ENCODE peak calls at places on chromosome 18, in nine cellular contexts. L, G, P, A, W, Z, O, Q and K are unnamed samples.

GRCh38 chr18:58937204-58937603 is 72.5 kb downstream of the ZNF532 start:
- DNase-seq in Z (peak; percentile 72), O (no peak), W (no peak), A (no peak), G (peak; percentile 75), Q (no peak), P (no peak), L (no peak), K (peak; percentile 83)

GRCh38 chr18:49563130-49563540 is 1.3 kb downstream of the LIPG start:
- DNase-seq in Q (no peak), O (no peak), W (no peak), Z (peak; percentile 45), A (no peak), G (peak; percentile 65), P (peak; percentile 42), L (no peak), K (no peak)

GRCh38 chr18:44945847-44946490 is 265.3 kb downstream of the SETBP1 start:
- DNase-seq in O (no peak), G (no peak), A (no peak), L (no peak), P (peak; percentile 78), Z (no peak), Q (peak; percentile 62), W (no peak), K (no peak)

GRCh38 chr18:63590368-63590767 is 3.2 kb downstream of the SERPINB13 start:
- DNase-seq in W (no peak), L (no peak), G (no peak), P (no peak), A (no peak), Z (peak; percentile 27), O (no peak), Q (no peak), K (peak; percentile 4)

GRCh38 chr18:59908790-59909189 is 9.0 kb downstream of the PMAIP1 start:
- DNase-seq in O (no peak), P (peak; percentile 65), A (no peak), L (no peak), W (no peak), G (peak; percentile 64), Q (no peak), Z (peak; percentile 61), K (no peak)

GRCh38 chr18:46750626-46751025 is 6.2 kb downstream of the ST8SIA5 start:
- DNase-seq in Z (no peak), P (no peak), L (no peak), O (no peak), Q (no peak), W (no peak), A (no peak), G (no peak), K (no peak)

GRCh38 chr18:47422524-47422923 is 171.1 kb upstream of the SKOR2 start:
- DNase-seq in L (no peak), G (peak; percentile 65), Z (peak; percentile 13), O (no peak), Q (no peak), W (no peak), P (peak; percentile 64), A (no peak), K (no peak)

GRCh38 chr18:27428120-27428519 is 243.0 kb upstream of the CHST9 start:
- DNase-seq in L (no peak), A (no peak), Z (no peak), Q (no peak), O (no peak), W (no peak), G (no peak), P (no peak), K (no peak)

GRCh38 chr18:390748-391478 is 109.6 kb downstream of the COLEC12 start:
- DNase-seq in A (no peak), P (peak; percentile 69), W (no peak), Q (no peak), O (no peak), G (no peak), L (no peak), Z (no peak), K (no peak)

GRCh38 chr18:42087195-42087594 is 132.2 kb downstream of the PIK3C3 start:
- DNase-seq in O (no peak), W (peak; percentile 7), Z (no peak), G (no peak), P (no peak), A (no peak), L (no peak), Q (no peak), K (no peak)

GRCh38 chr18:21264651-21265050 is 22.6 kb downstream of the GREB1L start:
- DNase-seq in L (peak; percentile 3), W (no peak), A (no peak), Q (no peak), O (no peak), Z (peak; percentile 60), G (no peak), P (peak; percentile 4), K (peak; percentile 39)

GRCh38 chr18:10332452-10332851 is 122.0 kb upstream of the APCDD1 start:
- DNase-seq in L (no peak), A (no peak), W (no peak), G (no peak), Q (no peak), P (no peak), O (no peak), Z (no peak), K (no peak)

GRCh38 chr18:76490701-76491171 is 4.3 kb downstream of the ZNF516 start:
- DNase-seq in P (peak; percentile 79), Q (peak; percentile 46), Z (no peak), W (no peak), L (peak; percentile 53), A (peak; percentile 30), O (no peak), G (no peak), K (no peak)